ENCODE peak calls at places on chromosomes 6 and 20, in nine cellular contexts. B is left lung, T is lower lobe of right lung, A is colonic mucosa, E is fibroblast of pulmonary artery, N is IMR-90, F is ovary, J is mucosa of descending colon, R is spleen. M is an unnamed sample.

GRCh38 chr20:4064118-4064962 is 49.0 kb upstream of the RNF24 start:
- DNase-seq in B (peak; percentile 95), T (peak; percentile 88), A (peak; percentile 92), E (peak; percentile 97), N (peak; percentile 93), F (peak; percentile 92), J (peak; percentile 92), R (peak; percentile 86), M (peak; percentile 68)

GRCh38 chr6:55388161-55388560 is 60.9 kb downstream of the GFRAL start:
- DNase-seq in B (no peak), T (no peak), A (no peak), E (peak; percentile 4), N (peak; percentile 88), F (no peak), J (no peak), R (no peak), M (peak; percentile 71)

GRCh38 chr6:79232696-79233462 is 1.6 kb downstream of the HMGN3 start:
- DNase-seq in B (no peak), T (no peak), A (no peak), E (no peak), N (no peak), F (no peak), J (no peak), R (no peak), M (no peak)

GRCh38 chr6:70753870-70754269 is 86.2 kb downstream of the SMAP1 start:
- DNase-seq in B (no peak), T (no peak), A (no peak), E (no peak), N (no peak), F (no peak), J (no peak), R (no peak), M (no peak)

GRCh38 chr20:37810027-37810426 is 92.9 kb upstream of the VSTM2L start:
- DNase-seq in B (no peak), T (no peak), A (no peak), E (no peak), N (no peak), F (no peak), J (no peak), R (no peak), M (no peak)

GRCh38 chr20:3932277-3933073 is 43.3 kb downstream of the PANK2 start:
- DNase-seq in B (no peak), T (no peak), A (no peak), E (no peak), N (peak; percentile 29), F (no peak), J (no peak), R (no peak), M (no peak)

GRCh38 chr6:43307451-43308100 is 1.1 kb downstream of the CRIP3 start:
- DNase-seq in B (no peak), T (no peak), A (no peak), E (no peak), N (no peak), F (no peak), J (no peak), R (peak; percentile 79), M (no peak)

GRCh38 chr6:147190556-147190955 is 13.7 kb upstream of the STXBP5 start:
- DNase-seq in B (no peak), T (no peak), A (no peak), E (no peak), N (no peak), F (no peak), J (no peak), R (no peak), M (no peak)

GRCh38 chr6:148435386-148435785 is 92.7 kb downstream of the SASH1 start:
- DNase-seq in B (no peak), T (no peak), A (no peak), E (peak; percentile 76), N (peak; percentile 59), F (no peak), J (no peak), R (no peak), M (peak; percentile 15)

GRCh38 chr6:54267798-54268197 is 40.4 kb upstream of the TINAG start:
- DNase-seq in B (no peak), T (no peak), A (peak; percentile 46), E (peak; percentile 75), N (peak; percentile 60), F (no peak), J (no peak), R (no peak), M (peak; percentile 73)

GRCh38 chr6:168528457-168529095 is 87.6 kb downstream of the SMOC2 start:
- DNase-seq in B (no peak), T (no peak), A (no peak), E (peak; percentile 38), N (no peak), F (no peak), J (no peak), R (no peak), M (no peak)

GRCh38 chr6:23173231-23173630 is 603.9 kb downstream of the HDGFL1 start:
- DNase-seq in B (no peak), T (no peak), A (no peak), E (peak; percentile 10), N (peak; percentile 40), F (no peak), J (no peak), R (no peak), M (peak; percentile 55)

GRCh38 chr6:108186226-108186625 is 20.4 kb downstream of the NR2E1 start:
- DNase-seq in B (no peak), T (no peak), A (no peak), E (no peak), N (no peak), F (no peak), J (no peak), R (no peak), M (peak; percentile 26)

GRCh38 chr6:54892831-54893230 is 46.3 kb downstream of the FAM83B start:
- DNase-seq in B (no peak), T (no peak), A (no peak), E (peak; percentile 60), N (peak; percentile 96), F (no peak), J (no peak), R (no peak), M (peak; percentile 99)

GRCh38 chr6:133248241-133249001 is 7.3 kb downstream of the EYA4 start:
- DNase-seq in B (no peak), T (no peak), A (no peak), E (peak; percentile 31), N (peak; percentile 96), F (no peak), J (no peak), R (no peak), M (peak; percentile 88)

GRCh38 chr20:63381781-63382431 is 20.8 kb upstream of the CHRNA4 start:
- DNase-seq in B (peak; percentile 81), T (no peak), A (no peak), E (peak; percentile 3), N (no peak), F (no peak), J (no peak), R (no peak), M (no peak)

GRCh38 chr6:170292778-170293164 is 1.9 kb upstream of the DLL1 start:
- DNase-seq in B (no peak), T (no peak), A (no peak), E (no peak), N (no peak), F (no peak), J (no peak), R (peak; percentile 32), M (peak; percentile 52)

GRCh38 chr20:8163543-8163942 is 31.5 kb downstream of the PLCB1 start:
- DNase-seq in B (no peak), T (no peak), A (no peak), E (no peak), N (no peak), F (no peak), J (no peak), R (no peak), M (no peak)

GRCh38 chr6:100430962-100431361 is 33.8 kb downstream of the SIM1 start:
- DNase-seq in B (no peak), T (no peak), A (no peak), E (no peak), N (no peak), F (no peak), J (no peak), R (no peak), M (no peak)

GRCh38 chr6:111761783-111762312 is 111.4 kb downstream of the FYN start:
- DNase-seq in B (no peak), T (no peak), A (no peak), E (peak; percentile 51), N (peak; percentile 19), F (no peak), J (no peak), R (peak; percentile 86), M (no peak)

GRCh38 chr6:28312939-28313338 is 23.0 kb downstream of the ZSCAN31 start:
- DNase-seq in B (peak; percentile 54), T (no peak), A (no peak), E (no peak), N (no peak), F (no peak), J (no peak), R (no peak), M (no peak)

GRCh38 chr6:161951139-161951538 is 677.3 kb upstream of the AGPAT4 start:
- DNase-seq in B (no peak), T (no peak), A (no peak), E (no peak), N (no peak), F (no peak), J (no peak), R (no peak), M (no peak)

GRCh38 chr6:167475947-167476346 is 151.1 kb downstream of the TTLL2 start:
- DNase-seq in B (no peak), T (no peak), A (no peak), E (no peak), N (no peak), F (no peak), J (no peak), R (no peak), M (no peak)

GRCh38 chr6:15264412-15264811 is 18.5 kb downstream of the JARID2 start:
- DNase-seq in B (no peak), T (no peak), A (no peak), E (no peak), N (no peak), F (no peak), J (no peak), R (no peak), M (no peak)
- H3K4me3 ChIP-seq in B (no peak overlapping the region), T (no peak overlapping the region), A (no peak overlapping the region), E (no peak overlapping the region), N (no peak overlapping the region), F (no peak overlapping the region), J (no peak overlapping the region), R (no peak overlapping the region), M (no peak overlapping the region)

GRCh38 chr20:59645761-59646171 is 41.4 kb downstream of the PHACTR3 start:
- DNase-seq in B (no peak), T (no peak), A (peak; percentile 4), E (no peak), N (no peak), F (no peak), J (no peak), R (peak; percentile 33), M (no peak)
- TF ChIP-seq CTCF in B (no peak), T (peak; percentile 14), A (no peak), E (no peak), N (no peak), F (no peak), J (no peak), R (no peak), M (no peak)

GRCh38 chr20:20710847-20711315 is 1.6 kb downstream of the RALGAPA2 start:
- DNase-seq in B (no peak), T (peak; percentile 61), A (peak; percentile 75), E (no peak), N (no peak), F (no peak), J (no peak), R (no peak), M (peak; percentile 84)
- H3K4me3 ChIP-seq in B (peak overlapping the region; percentile 71), T (peak overlapping the region; percentile 89), A (peak overlapping the region; percentile 88), E (no peak overlapping the region), N (no peak overlapping the region), F (peak overlapping the region; percentile 89), J (no peak overlapping the region), R (no peak overlapping the region), M (peak overlapping the region; percentile 73)

GRCh38 chr6:89311530-89311852 is 3.6 kb downstream of the GABRR2 start:
- DNase-seq in B (no peak), T (no peak), A (no peak), E (no peak), N (no peak), F (no peak), J (no peak), R (no peak), M (no peak)
- TF ChIP-seq CTCF in B (no peak), T (no peak), A (peak; percentile 28), E (no peak), N (no peak), F (no peak), J (no peak), R (peak; percentile 30), M (no peak)

M was measured in epithelial cell of esophagus.